ENCODE peak calls at places on chromosomes 2 and 18, in six cellular contexts. Q is A549; Y is stimulated activated naive CD4-positive, alpha-beta T cell; W is skeletal muscle cell; B is kidney glomerular epithelial cell; U is WTC11. O is an unnamed sample.

GRCh38 chr18:53004798-53005197 is 664.8 kb downstream of the DCC start:
- DNase-seq in Q (no peak), Y (no peak), W (no peak), B (no peak), U (no peak), O (no peak)

GRCh38 chr2:232525796-232526195 is at the start of gene CHRND:
- DNase-seq in Q (no peak), Y (no peak), W (peak), B (no peak), U (no peak), O (no peak)

GRCh38 chr2:220143336-220143735 is 515.9 kb downstream of the SLC4A3 start:
- DNase-seq in Q (peak), Y (no peak), W (peak), B (peak), U (no peak), O (peak)

GRCh38 chr18:68925268-68925667 is 127.4 kb downstream of the CCDC102B start:
- DNase-seq in Q (no peak), Y (no peak), W (no peak), B (no peak), U (no peak), O (no peak)

GRCh38 chr2:127646487-127647241 is 711 bp downstream of the GPR17 start:
- DNase-seq in Q (no peak), Y (no peak), W (no peak), B (no peak), U (no peak), O (no peak)

GRCh38 chr2:121648611-121649401 is 456 bp downstream of the CLASP1 start:
- DNase-seq in Q (peak), Y (peak), W (no peak), B (no peak), U (peak), O (no peak)

GRCh38 chr2:128775401-128776285 is 457.0 kb upstream of the HS6ST1 start:
- DNase-seq in Q (no peak), Y (no peak), W (no peak), B (no peak), U (no peak), O (no peak)

GRCh38 chr2:119853777-119854399 is 94.2 kb downstream of the PTPN4 start:
- DNase-seq in Q (no peak), Y (no peak), W (no peak), B (no peak), U (peak), O (no peak)

GRCh38 chr18:44464401-44465185 is 216.1 kb upstream of the SETBP1 start:
- DNase-seq in Q (no peak), Y (no peak), W (peak), B (peak), U (no peak), O (no peak)

GRCh38 chr2:192087398-192087958 is 107.3 kb downstream of the TMEFF2 start:
- DNase-seq in Q (no peak), Y (no peak), W (no peak), B (peak), U (no peak), O (peak)

GRCh38 chr2:10932345-10933151 is 20.8 kb downstream of the KCNF1 start:
- DNase-seq in Q (no peak), Y (no peak), W (no peak), B (no peak), U (no peak), O (no peak)

GRCh38 chr2:132654968-132655367 is 15.0 kb downstream of the LYPD1 start:
- DNase-seq in Q (no peak), Y (no peak), W (no peak), B (no peak), U (no peak), O (no peak)

GRCh38 chr2:111638274-111638877 is 245.6 kb downstream of the ANAPC1 start:
- DNase-seq in Q (no peak), Y (no peak), W (no peak), B (no peak), U (no peak), O (no peak)

GRCh38 chr2:148742373-148742772 is 97.8 kb downstream of the EPC2 start:
- DNase-seq in Q (no peak), Y (no peak), W (no peak), B (no peak), U (no peak), O (no peak)

GRCh38 chr2:164655336-164655735 is 34.1 kb upstream of the GRB14 start:
- DNase-seq in Q (peak), Y (no peak), W (no peak), B (peak), U (no peak), O (no peak)

GRCh38 chr2:69493268-69493667 is 56.0 kb upstream of the NFU1 start:
- DNase-seq in Q (no peak), Y (no peak), W (no peak), B (no peak), U (no peak), O (no peak)

GRCh38 chr2:70902067-70902442 is 33.6 kb upstream of the ATP6V1B1 start:
- DNase-seq in Q (no peak), Y (no peak), W (no peak), B (no peak), U (no peak), O (no peak)

GRCh38 chr2:95057535-95058453 is 32.3 kb downstream of the MAL start:
- DNase-seq in Q (no peak), Y (no peak), W (no peak), B (no peak), U (no peak), O (no peak)

GRCh38 chr2:105744091-105744908 is 412 bp upstream of the NCK2 start:
- DNase-seq in Q (peak), Y (peak), W (no peak), B (peak), U (peak), O (no peak)

GRCh38 chr2:27312152-27312551 is 3.9 kb upstream of the UCN start:
- DNase-seq in Q (no peak), Y (no peak), W (no peak), B (no peak), U (no peak), O (no peak)

GRCh38 chr18:23291456-23292205 is 156.3 kb downstream of the CABLES1 start:
- DNase-seq in Q (no peak), Y (no peak), W (no peak), B (no peak), U (no peak), O (no peak)

GRCh38 chr18:54558609-54559585 is 32.1 kb upstream of the DYNAP start:
- DNase-seq in Q (peak), Y (no peak), W (no peak), B (peak), U (no peak), O (no peak)

GRCh38 chr2:24724111-24724775 is 68.9 kb downstream of the PTRHD1 start:
- DNase-seq in Q (no peak), Y (no peak), W (no peak), B (no peak), U (no peak), O (no peak)

GRCh38 chr2:188452084-188452483 is 160.4 kb downstream of the GULP1 start:
- DNase-seq in Q (no peak), Y (no peak), W (no peak), B (no peak), U (no peak), O (no peak)

GRCh38 chr2:130288467-130289403 is 54.0 kb upstream of the IMP4 start:
- DNase-seq in Q (no peak), Y (no peak), W (no peak), B (no peak), U (peak), O (no peak)

GRCh38 chr2:179814050-179814449 is 47.4 kb downstream of the ZNF385B start:
- DNase-seq in Q (no peak), Y (no peak), W (no peak), B (no peak), U (no peak), O (no peak)

GRCh38 chr2:71282493-71282892 is 49.1 kb upstream of the ZNF638 start:
- DNase-seq in Q (peak), Y (no peak), W (no peak), B (no peak), U (no peak), O (no peak)

GRCh38 chr2:217667545-217667944 is 335.2 kb downstream of the TNS1 start:
- DNase-seq in Q (no peak), Y (no peak), W (no peak), B (no peak), U (no peak), O (no peak)

GRCh38 chr2:11558206-11558886 is 24.5 kb downstream of the GREB1 start:
- DNase-seq in Q (no peak), Y (no peak), W (no peak), B (no peak), U (no peak), O (no peak)

GRCh38 chr2:195477248-195477995 is 179.6 kb upstream of the SLC39A10 start:
- DNase-seq in Q (no peak), Y (no peak), W (peak), B (no peak), U (no peak), O (no peak)

GRCh38 chr2:16546128-16546754 is 119.4 kb downstream of the CYRIA start:
- DNase-seq in Q (peak), Y (no peak), W (no peak), B (peak), U (peak), O (peak)